ENCODE peak calls at places on chromosomes 1 and 21, in five cellular contexts. K is endodermal cell, N is thoracic aorta, Y is brain microvascular endothelial cell, T is left lung. A is an unnamed sample. For H3K36me3, the result is how much of the 10 kb centered on the place peaks cover.

GRCh38 chr1:5884110-5884509 is 108.1 kb downstream of the NPHP4 start:
- DNase-seq in Y (no peak), T (peak), K (no peak), N (no peak), A (no peak)

GRCh38 chr21:41481191-41481590 is 26.8 kb downstream of the TMPRSS2 start:
- DNase-seq in K (no peak), N (no peak), T (no peak), Y (peak), A (no peak)

GRCh38 chr1:117501275-117501674 is 104.6 kb upstream of the TENT5C start:
- DNase-seq in N (no peak), K (no peak), Y (peak), T (no peak), A (no peak)

GRCh38 chr1:218705391-218705790 is 360.3 kb downstream of the TGFB2 start:
- DNase-seq in K (no peak), Y (peak), N (no peak), T (no peak), A (no peak)

GRCh38 chr1:222974496-222974895 is 159.7 kb downstream of the DISP1 start:
- DNase-seq in N (no peak), T (no peak), K (no peak), Y (peak), A (no peak)

GRCh38 chr1:75733661-75734060 is 9.2 kb downstream of the ACADM start:
- DNase-seq in T (no peak), N (no peak), Y (no peak), K (no peak), A (no peak)

GRCh38 chr21:37626320-37626719 is 259.7 kb downstream of the DYRK1A start:
- DNase-seq in Y (no peak), N (no peak), K (no peak), T (no peak), A (no peak)

GRCh38 chr1:85947223-85947622 is 209.3 kb downstream of the COL24A1 start:
- DNase-seq in Y (no peak), K (no peak), T (no peak), N (no peak), A (no peak)

GRCh38 chr1:94401206-94401605 is 17.0 kb upstream of the ABCD3 start:
- DNase-seq in N (no peak), Y (no peak), K (no peak), T (no peak), A (no peak)

GRCh38 chr1:225460021-225460736 is 32.3 kb upstream of the LBR start:
- DNase-seq in K (no peak), T (no peak), N (no peak), Y (no peak), A (no peak)

GRCh38 chr1:19974822-19975416 is 4.5 kb downstream of the PLA2G2A start:
- DNase-seq in N (no peak), T (no peak), Y (peak), K (peak), A (peak)

GRCh38 chr1:198117267-198117666 is 39.5 kb upstream of the NEK7 start:
- DNase-seq in K (no peak), Y (no peak), N (no peak), T (no peak), A (no peak)

GRCh38 chr1:42934541-42935312 is 23.9 kb downstream of the SLC2A1 start:
- DNase-seq in T (no peak), K (peak), Y (no peak), N (no peak), A (no peak)

GRCh38 chr1:186806477-186806876 is 22.3 kb upstream of the PLA2G4A start:
- DNase-seq in T (no peak), K (peak), Y (peak), N (no peak), A (peak)

GRCh38 chr1:58683519-58683918 is 16.3 kb downstream of the MYSM1 start:
- DNase-seq in Y (no peak), K (no peak), N (no peak), T (no peak), A (no peak)
- H3K36me3 ChIP-seq in Y (under half), K (half or more), N (under half), T (half or more), A (under half)

DNA sequence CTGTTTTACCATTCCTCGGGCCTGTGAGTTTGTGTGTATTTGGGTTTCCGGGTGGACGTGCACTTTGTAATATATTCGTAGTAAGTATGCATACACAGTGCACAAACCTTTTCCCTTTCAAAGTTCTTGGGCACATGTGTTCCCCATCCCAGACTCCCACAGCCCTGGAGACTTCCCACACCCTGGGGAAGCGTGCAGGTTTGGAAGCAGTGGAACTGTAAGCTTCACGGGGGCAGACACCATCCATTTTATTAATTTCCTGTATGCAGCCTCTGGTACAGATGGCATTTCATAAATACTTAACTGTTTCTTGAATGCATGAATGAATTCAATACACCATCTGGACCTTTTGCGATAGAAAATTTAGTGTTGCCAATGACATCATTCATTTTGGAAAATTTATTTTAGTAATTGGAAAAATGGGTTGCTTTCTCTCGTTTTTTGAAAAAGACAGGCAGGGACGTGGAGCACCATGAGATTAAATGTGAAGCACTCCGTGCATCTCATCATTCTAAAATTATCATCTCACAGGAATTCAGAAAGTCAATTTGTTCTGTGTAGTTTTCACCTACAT is 10.8 kb downstream of the ETS2 start:
- DNase-seq in N (no peak), T (no peak), Y (no peak), K (no peak), A (no peak)
- H3K36me3 ChIP-seq in N (half or more), T (half or more), Y (half or more), K (half or more), A (half or more)

GRCh38 chr1:84884671-84885389 is 8.2 kb downstream of the LPAR3 start:
- DNase-seq in T (no peak), Y (no peak), N (no peak), K (no peak), A (no peak)

GRCh38 chr1:84888753-84889152 is 4.3 kb downstream of the LPAR3 start:
- DNase-seq in Y (no peak), N (no peak), T (no peak), K (no peak), A (no peak)

GRCh38 chr1:84885469-84885868 is 7.5 kb downstream of the LPAR3 start:
- DNase-seq in N (no peak), Y (no peak), T (no peak), K (no peak), A (no peak)

GRCh38 chr1:84887261-84887934 is 5.6 kb downstream of the LPAR3 start:
- DNase-seq in Y (no peak), T (no peak), K (no peak), N (no peak), A (no peak)

GRCh38 chr1:84883286-84883685 is 9.7 kb downstream of the LPAR3 start:
- DNase-seq in T (no peak), Y (no peak), K (no peak), N (no peak), A (no peak)
- H3K36me3 ChIP-seq in T (under half), Y (under half), K (under half), N (under half), A (under half)

DNA sequence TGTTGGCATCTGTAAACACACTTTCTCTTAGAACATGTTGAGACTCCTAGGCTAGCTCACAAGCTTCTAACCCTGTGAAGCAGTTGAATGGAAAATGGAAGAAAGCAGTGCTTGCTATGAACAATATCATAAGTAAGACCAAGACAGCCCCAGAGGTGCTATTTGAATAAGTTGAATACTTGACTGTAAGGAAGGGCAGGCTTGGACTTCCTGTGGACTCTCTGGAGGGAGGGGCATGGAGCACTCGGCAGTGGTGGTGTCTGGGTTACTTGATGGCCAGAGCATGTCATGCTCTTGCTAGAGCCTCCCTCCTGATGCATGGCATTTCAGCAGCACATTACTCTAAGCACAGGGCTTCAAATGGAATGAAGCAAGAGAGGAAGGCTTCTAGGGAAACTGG is 60.0 kb downstream of the MRPS6 start:
- DNase-seq in K (no peak), Y (no peak), N (no peak), T (no peak), A (no peak)
- H3K36me3 ChIP-seq in K (half or more), Y (under half), N (under half), T (under half), A (under half)